ENCODE peak calls at places on chromosomes 1 and 21, in four cellular contexts. F is HepG2, N is A549, K is GM12878. S is an unnamed sample.

GRCh38 chr1:2443285-2444137 is 31.1 kb upstream of the PEX10 start:
- DNase-seq in N (no peak), K (no peak), F (no peak), S (no peak)

GRCh38 chr1:5686195-5686594 is 306.0 kb downstream of the NPHP4 start:
- DNase-seq in F (no peak), N (peak), K (peak), S (no peak)

GRCh38 chr1:75559800-75560199 is 51.1 kb downstream of the SLC44A5 start:
- DNase-seq in N (no peak), F (no peak), K (no peak), S (no peak)

GRCh38 chr1:12485231-12486172 is 132.5 kb downstream of the DHRS3 start:
- DNase-seq in F (peak), N (no peak), K (no peak), S (no peak)

GRCh38 chr1:94527447-94528031 is 14.0 kb downstream of the F3 start:
- DNase-seq in F (no peak), K (no peak), N (no peak), S (peak)

GRCh38 chr1:156642265-156643185 is 608 bp downstream of the BCAN start:
- DNase-seq in F (no peak), N (no peak), K (no peak), S (no peak)

GRCh38 chr1:152917794-152918193 is 9.4 kb downstream of the IVL start:
- DNase-seq in F (peak), N (no peak), K (no peak), S (peak)

GRCh38 chr1:57788333-57788732 is 364.5 kb upstream of the DAB1 start:
- DNase-seq in K (no peak), F (no peak), N (no peak), S (no peak)

GRCh38 chr1:180522204-180522497 is 19.8 kb upstream of the ACBD6 start:
- DNase-seq in N (no peak), K (no peak), F (peak), S (no peak)

GRCh38 chr1:109111386-109112055 is 2.4 kb upstream of the ELAPOR1 start:
- DNase-seq in K (no peak), F (no peak), N (no peak), S (no peak)

GRCh38 chr1:107972781-107973180 is 7.8 kb upstream of the VAV3 start:
- DNase-seq in F (no peak), K (no peak), N (no peak), S (no peak)

GRCh38 chr1:179031855-179032513 is 6.3 kb downstream of the FAM20B start:
- DNase-seq in N (no peak), K (no peak), F (no peak), S (no peak)

GRCh38 chr1:182990413-182991144 is 32.6 kb upstream of the LAMC1 start:
- DNase-seq in F (no peak), N (no peak), K (no peak), S (no peak)

GRCh38 chr1:56045062-56045461 is 534.3 kb downstream of the PLPP3 start:
- DNase-seq in N (no peak), F (no peak), K (no peak), S (no peak)

GRCh38 chr1:14259191-14259757 is 339.2 kb upstream of the KAZN start:
- DNase-seq in N (no peak), F (no peak), K (no peak), S (no peak)

GRCh38 chr1:55506686-55507577 is 291.8 kb upstream of the USP24 start:
- DNase-seq in K (no peak), N (peak), F (no peak), S (no peak)

GRCh38 chr21:17598437-17598836 is 14.3 kb downstream of the BTG3 start:
- DNase-seq in K (no peak), N (no peak), F (no peak), S (no peak)

GRCh38 chr1:31510853-31511789 is 65.2 kb upstream of the TINAGL1 start:
- DNase-seq in K (no peak), N (no peak), F (peak), S (no peak)

GRCh38 chr1:12591267-12591938 is 26.6 kb downstream of the DHRS3 start:
- DNase-seq in K (no peak), F (no peak), N (no peak), S (no peak)

GRCh38 chr21:42122398-42122797 is 51.3 kb downstream of the UMODL1 start:
- DNase-seq in F (no peak), N (no peak), K (no peak), S (no peak)

GRCh38 chr1:111404588-111404987 is 22.9 kb downstream of the OVGP1 start:
- DNase-seq in N (no peak), F (no peak), K (no peak), S (no peak)

GRCh38 chr1:30334767-30335166 is 388.6 kb downstream of the MATN1 start:
- DNase-seq in N (no peak), F (no peak), K (no peak), S (no peak)

GRCh38 chr1:204146965-204147364 is 4.9 kb downstream of the ETNK2 start:
- DNase-seq in F (no peak), N (no peak), K (no peak), S (no peak)

GRCh38 chr1:165452336-165453130 is 7.6 kb upstream of the RXRG start:
- DNase-seq in K (no peak), F (no peak), N (no peak), S (no peak)

GRCh38 chr1:70008658-70009057 is 196.7 kb downstream of the LRRC40 start:
- DNase-seq in F (no peak), K (no peak), N (no peak), S (no peak)

GRCh38 chr1:179767177-179767581 is 24.1 kb downstream of the FAM163A start:
- DNase-seq in N (no peak), K (no peak), F (no peak), S (no peak)

GRCh38 chr1:186239211-186239610 is 135.8 kb downstream of the TPR start:
- DNase-seq in F (no peak), K (no peak), N (no peak), S (no peak)

GRCh38 chr1:118204106-118204505 is 19.1 kb upstream of the SPAG17 start:
- DNase-seq in N (no peak), F (no peak), K (no peak), S (no peak)

GRCh38 chr1:17553970-17554369 is 14.5 kb downstream of the ARHGEF10L start:
- DNase-seq in K (peak), F (no peak), N (peak), S (no peak)

GRCh38 chr1:17554966-17555365 is 15.5 kb downstream of the ARHGEF10L start:
- DNase-seq in N (no peak), F (no peak), K (no peak), S (no peak)

GRCh38 chr1:17550684-17551584 is 11.4 kb downstream of the ARHGEF10L start:
- DNase-seq in F (no peak), N (no peak), K (no peak), S (no peak)

GRCh38 chr1:17549384-17549783 is 9.9 kb downstream of the ARHGEF10L start:
- DNase-seq in N (no peak), K (no peak), F (no peak), S (no peak)

DNA sequence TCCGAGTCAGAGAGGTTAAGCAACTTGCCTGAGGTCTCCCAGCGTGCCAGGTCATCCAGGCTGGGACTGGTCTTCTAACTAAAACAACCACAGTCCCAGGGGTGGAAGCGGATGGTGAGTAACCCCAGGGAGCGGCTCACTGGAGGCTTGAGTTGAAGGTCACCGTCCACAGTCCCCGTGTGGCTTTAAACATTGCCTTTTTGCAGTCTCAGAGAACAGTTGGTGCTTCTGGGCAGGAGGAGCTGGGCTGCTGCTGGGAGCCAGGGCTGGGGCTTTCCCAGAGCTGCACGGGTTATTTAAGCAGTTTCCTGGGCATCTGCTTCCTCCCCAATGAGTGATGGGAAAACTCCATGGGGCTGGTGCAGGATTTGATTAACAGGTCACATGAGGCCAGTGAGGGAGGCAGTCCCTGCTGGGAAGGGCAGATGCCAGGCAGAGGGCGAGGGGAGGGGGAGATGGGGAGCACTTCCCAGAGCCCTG is 12.3 kb downstream of the ARHGEF10L start:
- DNase-seq in N (no peak), K (no peak), F (no peak), S (no peak)
- TF ChIP-seq HDAC2 in N (no peak), K (no peak), F (no peak), S (no peak)

DNA sequence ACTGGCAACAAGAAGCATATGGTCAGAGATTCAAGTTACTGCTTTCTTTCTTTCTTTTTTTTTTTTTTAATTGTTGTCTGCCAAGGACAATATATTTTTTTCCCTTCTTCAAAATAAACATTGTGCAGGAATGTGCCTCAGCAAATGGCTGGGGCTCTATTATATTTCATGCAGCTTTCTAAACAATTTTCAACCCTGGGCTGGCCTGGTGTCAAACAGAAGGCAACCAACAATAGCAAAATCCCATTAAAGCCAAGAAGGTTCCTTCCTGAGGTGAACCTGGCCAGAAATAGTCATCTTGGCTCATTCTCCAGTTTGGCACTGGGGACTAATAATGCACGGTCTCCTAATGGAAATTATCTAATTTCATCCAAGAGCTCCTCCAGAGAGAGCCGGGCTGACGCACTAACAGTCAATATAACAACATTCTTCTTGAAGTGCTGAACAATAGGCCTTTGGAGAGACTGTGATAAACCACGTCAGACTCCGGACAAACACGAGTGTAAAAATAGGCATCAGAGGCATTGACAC is 35.7 kb upstream of the HLX start:
- DNase-seq in K (no peak), F (no peak), N (no peak), S (no peak)
- TF ChIP-seq HDAC2 in K (no peak), F (no peak), N (no peak), S (no peak)

DNA sequence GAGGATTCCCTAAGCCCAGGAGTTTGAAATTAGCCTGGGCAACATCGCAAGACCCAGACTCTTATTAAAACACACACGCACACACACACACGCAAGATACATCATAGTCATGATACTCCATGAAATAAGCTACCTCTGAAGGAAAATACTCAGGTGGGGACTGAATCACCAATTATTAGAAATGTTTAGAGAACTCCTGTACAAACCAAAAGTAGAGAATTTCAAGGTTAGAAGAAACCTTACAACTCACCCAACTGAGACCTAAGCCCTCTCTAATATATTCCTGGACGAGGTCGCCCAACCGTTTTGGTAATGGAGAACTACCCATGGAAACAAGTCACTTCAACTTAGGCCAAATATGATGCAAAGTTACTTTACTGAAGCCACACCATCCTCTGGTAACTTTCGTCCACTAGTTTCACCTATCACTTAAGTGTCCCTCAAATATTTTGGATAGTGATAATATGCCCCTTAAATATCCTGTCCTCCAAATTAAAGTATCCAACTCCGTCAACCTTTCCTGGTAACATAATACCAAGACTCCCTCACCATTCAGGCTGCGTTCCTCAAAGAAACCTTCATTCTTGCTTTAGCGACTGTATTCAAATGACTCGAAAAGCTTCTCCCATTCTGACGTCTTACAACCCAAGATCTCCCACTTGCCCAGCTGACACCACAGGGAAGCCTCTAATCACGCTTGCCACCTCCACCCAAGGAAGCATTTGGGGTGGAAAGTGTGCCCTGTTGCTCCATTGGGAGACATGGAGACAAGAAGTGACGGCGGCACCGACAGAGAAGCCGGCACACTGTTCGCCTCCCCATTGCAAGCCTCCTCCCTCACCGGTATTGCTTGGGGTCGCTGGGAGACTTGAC is 857 bp downstream of the NRDC start:
- DNase-seq in K (no peak), F (no peak), N (peak), S (peak)
- TF ChIP-seq HDAC2 in K (no peak), F (no peak), N (no peak), S (no peak)

GRCh38 chr1:149848811-149849210 is 50.6 kb upstream of the BOLA1 start:
- DNase-seq in N (no peak), K (no peak), F (peak), S (no peak)
- TF ChIP-seq HDAC2 in N (no peak), K (no peak), F (no peak), S (no peak)

GRCh38 chr1:79478728-79479373 is 472.3 kb upstream of the ADGRL4 start:
- DNase-seq in K (no peak), F (no peak), N (no peak), S (no peak)
- TF ChIP-seq HDAC2 in K (no peak), F (no peak), N (no peak), S (no peak)

GRCh38 chr1:101025283-101025679 is 303 bp downstream of the DPH5 start:
- DNase-seq in K (peak), F (peak), N (no peak), S (no peak)
- TF ChIP-seq HDAC2 in K (no peak), F (no peak), N (no peak), S (no peak)